ENCODE peak calls at places on chromosomes 2 and 18, in six cellular contexts. K, J, G, E, Q and A are unnamed samples.

GRCh38 chr2:190637903-190638618 is 10.8 kb upstream of the NAB1 start:
- DNase-seq in K (peak), E (no peak), Q (no peak), G (no peak), J (no peak), A (no peak)

GRCh38 chr2:151569167-151569566 is 159.5 kb downstream of the RIF1 start:
- DNase-seq in G (no peak), Q (no peak), E (no peak), K (no peak), J (no peak), A (no peak)

GRCh38 chr2:37969731-37970130 is 44.6 kb downstream of the RMDN2 start:
- DNase-seq in Q (no peak), E (no peak), J (no peak), G (no peak), K (no peak), A (no peak)

GRCh38 chr2:162297925-162298552 is 20.4 kb downstream of the IFIH1 start:
- DNase-seq in K (peak), E (peak), J (peak), G (peak), Q (peak), A (peak)

GRCh38 chr18:2979871-2980606 is 32.9 kb downstream of the LPIN2 start:
- DNase-seq in J (no peak), E (no peak), Q (no peak), G (no peak), K (no peak), A (no peak)

GRCh38 chr2:159573294-159573693 is 43.1 kb downstream of the BAZ2B start:
- DNase-seq in J (no peak), G (no peak), K (no peak), Q (no peak), E (no peak), A (no peak)

GRCh38 chr18:1958798-1959197 is 612.5 kb downstream of the METTL4 start:
- DNase-seq in G (no peak), J (no peak), E (no peak), K (no peak), Q (no peak), A (no peak)

GRCh38 chr18:75811156-75811555 is 383.7 kb upstream of the SMIM21 start:
- DNase-seq in K (no peak), E (no peak), Q (no peak), G (no peak), J (no peak), A (no peak)

GRCh38 chr2:127003028-127003800 is 103.7 kb downstream of the BIN1 start:
- DNase-seq in K (peak), G (no peak), Q (no peak), J (peak), E (no peak), A (no peak)

GRCh38 chr2:11201969-11202368 is 46.7 kb downstream of the SLC66A3 start:
- DNase-seq in Q (no peak), J (no peak), G (no peak), K (no peak), E (no peak), A (no peak)

GRCh38 chr2:11208083-11208482 is 52.8 kb downstream of the SLC66A3 start:
- DNase-seq in J (no peak), E (no peak), Q (no peak), K (no peak), G (no peak), A (no peak)

GRCh38 chr2:11200651-11201050 is 45.4 kb downstream of the SLC66A3 start:
- DNase-seq in E (no peak), Q (no peak), G (no peak), K (no peak), J (no peak), A (no peak)

GRCh38 chr2:11203480-11203879 is 48.2 kb downstream of the SLC66A3 start:
- DNase-seq in G (no peak), J (no peak), Q (peak), E (no peak), K (no peak), A (no peak)
- TF ChIP-seq YY1 in G (no peak), J (no peak), Q (no peak), E (no peak), K (no peak), A (no peak)

DNA sequence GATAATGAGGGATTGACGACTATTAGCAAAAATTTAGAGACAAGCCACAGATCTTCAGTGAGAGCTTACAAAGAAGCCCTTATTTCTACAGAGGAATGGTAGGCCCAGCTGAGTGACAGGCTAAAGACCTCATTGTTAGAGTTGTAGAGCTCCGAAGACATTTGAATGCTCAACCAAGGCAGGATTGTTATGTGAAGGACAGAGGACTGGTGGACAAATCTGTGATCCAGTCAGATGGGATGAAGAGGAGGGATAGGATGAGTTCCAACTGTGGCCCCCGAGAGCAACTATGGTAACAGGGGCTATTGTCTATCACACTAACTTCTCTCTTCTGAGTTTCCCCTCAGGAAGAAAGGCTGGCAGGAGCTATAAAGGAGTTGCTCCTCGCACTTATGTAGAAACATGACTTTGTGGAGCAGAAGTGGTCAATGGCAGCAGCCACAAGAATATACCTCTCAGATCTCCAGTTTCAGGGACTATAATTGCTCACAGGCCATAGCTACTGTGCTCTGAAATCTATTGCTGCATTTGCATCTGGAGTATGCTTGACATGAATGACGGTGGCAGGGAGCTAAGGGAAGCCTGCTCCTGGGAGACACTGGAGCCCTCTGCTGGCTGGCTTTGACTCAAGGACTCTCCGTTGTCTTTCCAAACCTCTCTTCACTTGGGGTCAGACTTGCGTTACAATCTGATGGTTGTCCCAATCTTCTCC is 50.3 kb upstream of the GREB1L start:
- DNase-seq in Q (peak), K (peak), E (peak), G (peak), J (peak), A (peak)
- TF ChIP-seq YY1 in Q (no peak), K (no peak), E (no peak), G (no peak), J (no peak), A (no peak)

GRCh38 chr2:8587920-8588830 is 93.7 kb upstream of the ID2 start:
- DNase-seq in G (no peak), Q (no peak), K (no peak), J (no peak), E (no peak), A (no peak)
- TF ChIP-seq YY1 in G (no peak), Q (no peak), K (no peak), J (no peak), E (no peak), A (no peak)

DNA sequence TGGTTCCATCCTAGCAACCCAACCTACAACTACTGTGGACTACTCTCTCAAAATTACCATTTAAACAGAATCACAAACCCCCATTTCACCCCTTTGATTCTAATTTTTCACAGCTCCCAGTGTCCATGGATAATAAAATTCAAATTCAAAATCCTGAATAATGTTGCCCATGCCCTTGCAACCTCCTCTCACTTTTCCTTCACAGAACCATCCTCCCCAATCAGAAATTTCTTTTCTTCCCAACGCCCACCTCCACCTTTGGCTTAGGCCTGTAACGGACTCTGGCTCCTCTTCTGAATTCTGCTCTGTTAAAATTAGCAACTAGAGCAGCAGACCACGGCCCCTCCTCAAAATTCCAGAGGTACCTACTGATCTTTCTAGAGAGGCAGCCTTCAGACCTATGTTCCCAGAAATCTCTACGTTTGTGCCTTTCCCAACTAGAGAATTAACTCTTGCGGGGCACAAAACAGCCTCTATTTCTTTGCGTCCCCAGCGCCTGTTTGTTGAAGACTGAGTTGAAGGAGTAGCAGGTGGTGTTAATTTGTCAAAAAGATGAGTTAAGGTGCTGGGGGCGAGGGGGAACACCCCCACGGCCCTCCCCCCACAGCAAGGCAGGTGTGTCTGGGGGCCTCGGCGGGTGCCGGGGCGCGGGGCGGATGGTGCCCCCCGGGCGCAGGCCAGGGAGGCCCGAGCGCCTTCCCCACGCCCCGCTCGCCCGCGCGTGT is 428 bp upstream of the MAP3K20 start:
- DNase-seq in Q (no peak), E (no peak), J (no peak), G (no peak), K (no peak), A (no peak)
- TF ChIP-seq YY1 in Q (no peak), E (no peak), J (no peak), G (no peak), K (no peak), A (no peak)

DNA sequence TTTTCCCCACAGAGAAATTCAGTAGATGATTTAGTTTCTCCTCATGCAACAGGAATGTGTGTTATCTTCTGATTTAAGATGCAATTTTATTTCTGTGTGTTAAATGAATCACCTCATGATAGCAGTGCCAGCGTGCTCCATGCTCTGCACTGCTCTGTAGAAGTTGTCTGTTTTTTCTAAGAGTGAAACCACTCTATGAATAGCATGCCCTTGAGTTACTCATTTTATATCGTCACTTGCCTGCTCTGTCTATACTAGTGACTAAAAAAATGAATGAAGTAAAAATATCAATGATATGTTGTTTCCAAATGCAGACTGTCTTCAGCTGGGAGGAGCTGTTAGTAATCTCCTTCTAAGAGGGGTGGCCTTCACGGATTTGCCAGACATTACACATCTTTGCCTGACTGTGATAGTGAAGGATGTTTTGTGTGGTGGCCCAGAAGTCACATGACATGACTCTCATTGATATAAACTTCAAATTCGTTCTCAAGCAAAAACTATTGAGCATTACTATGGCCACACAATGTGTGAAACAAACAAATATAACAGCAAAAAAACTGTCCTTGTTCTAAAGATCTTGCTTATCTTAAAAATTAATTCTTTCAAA is 852.1 kb downstream of the CNTNAP5 start:
- DNase-seq in E (no peak), J (no peak), K (no peak), Q (no peak), G (no peak), A (no peak)
- TF ChIP-seq YY1 in E (no peak), J (no peak), K (no peak), Q (no peak), G (no peak), A (no peak)

GRCh38 chr18:45993441-45993840 is 26.3 kb upstream of the EPG5 start:
- DNase-seq in Q (no peak), G (no peak), E (no peak), K (no peak), J (no peak), A (no peak)
- TF ChIP-seq YY1 in Q (no peak), G (no peak), E (no peak), K (no peak), J (no peak), A (no peak)

GRCh38 chr2:135694711-135695110 is 46.9 kb upstream of the UBXN4 start:
- DNase-seq in K (no peak), Q (no peak), J (no peak), G (no peak), E (no peak), A (no peak)
- TF ChIP-seq YY1 in K (no peak), Q (no peak), J (no peak), G (no peak), E (no peak), A (no peak)

GRCh38 chr2:46097714-46098480 is 199.3 kb upstream of the EPAS1 start:
- DNase-seq in E (no peak), J (no peak), K (peak), G (no peak), Q (peak), A (peak)
- TF ChIP-seq YY1 in E (no peak), J (no peak), K (no peak), G (no peak), Q (no peak), A (no peak)

DNA sequence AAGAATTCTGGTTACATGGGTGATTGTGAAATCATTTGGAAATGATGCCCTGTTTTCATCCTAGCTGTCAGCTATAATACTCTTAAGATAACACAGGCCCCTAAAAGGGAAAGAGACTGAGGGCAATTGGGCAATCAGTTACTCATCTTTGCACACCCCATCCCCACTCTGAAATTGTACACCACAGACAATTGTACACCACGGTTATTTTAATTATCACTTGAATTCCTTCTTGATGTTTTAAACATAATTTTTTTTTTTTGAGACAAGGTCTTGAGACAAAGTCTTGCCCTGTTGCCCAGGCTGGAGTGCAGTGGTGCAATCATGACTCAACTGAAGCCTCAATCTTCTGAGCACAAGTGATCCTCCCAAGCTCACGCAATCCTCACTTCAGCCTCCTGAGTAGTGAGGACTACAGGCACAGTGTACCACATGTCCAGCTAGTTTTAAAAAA is 862.4 kb upstream of the ACVR2A start:
- DNase-seq in K (no peak), E (no peak), G (no peak), Q (no peak), J (no peak), A (no peak)
- TF ChIP-seq YY1 in K (no peak), E (no peak), G (no peak), Q (no peak), J (no peak), A (no peak)